ENCODE peak calls at places on chromosomes 11 and 22, in ten cellular contexts. B, Z, R, A, V, Q, N, L, K and H are unnamed samples.

GRCh38 chr11:80929406-80929805 is 1488.6 kb upstream of the TENM4 start:
- DNase-seq in B (no peak), Z (no peak), R (no peak), A (no peak), V (no peak), Q (no peak), N (no peak), L (no peak), K (no peak), H (no peak)

GRCh38 chr11:14418801-14419417 is 59.9 kb upstream of the RRAS2 start:
- DNase-seq in B (peak; percentile 38), Z (no peak), R (no peak), A (no peak), V (no peak), Q (no peak), N (no peak), L (no peak), K (peak; percentile 6), H (no peak)

GRCh38 chr11:91366186-91366585 is 858.4 kb upstream of the FAT3 start:
- DNase-seq in B (no peak), Z (no peak), R (no peak), A (no peak), V (no peak), Q (no peak), N (no peak), L (no peak), K (no peak), H (no peak)

GRCh38 chr11:31809857-31810778 is 1.0 kb downstream of the PAX6 start:
- DNase-seq in B (no peak), Z (no peak), R (peak; percentile 74), A (no peak), V (peak; percentile 69), Q (no peak), N (no peak), L (peak; percentile 81), K (peak; percentile 83), H (no peak)

GRCh38 chr11:57358991-57359390 is 20.8 kb downstream of the P2RX3 start:
- DNase-seq in B (no peak), Z (no peak), R (no peak), A (no peak), V (no peak), Q (no peak), N (no peak), L (no peak), K (no peak), H (no peak)

GRCh38 chr22:19717181-19717580 is 2.9 kb downstream of the SEPTIN5 start:
- DNase-seq in B (no peak), Z (no peak), R (no peak), A (peak; percentile 18), V (no peak), Q (no peak), N (no peak), L (peak; percentile 77), K (no peak), H (no peak)

GRCh38 chr11:120548682-120549209 is 37.2 kb downstream of the GRIK4 start:
- DNase-seq in B (no peak), Z (no peak), R (no peak), A (no peak), V (no peak), Q (no peak), N (no peak), L (no peak), K (no peak), H (no peak)

GRCh38 chr11:131787119-131787518 is 416.7 kb downstream of the NTM start:
- DNase-seq in B (no peak), Z (no peak), R (no peak), A (no peak), V (no peak), Q (no peak), N (no peak), L (no peak), K (no peak), H (no peak)

GRCh38 chr11:105456950-105457349 is 152.9 kb upstream of the GRIA4 start:
- DNase-seq in B (no peak), Z (no peak), R (no peak), A (no peak), V (no peak), Q (no peak), N (no peak), L (no peak), K (no peak), H (no peak)

GRCh38 chr22:31085493-31085824 is 4.3 kb downstream of the SMTN start:
- DNase-seq in B (no peak), Z (no peak), R (no peak), A (peak; percentile 27), V (no peak), Q (no peak), N (no peak), L (peak; percentile 78), K (no peak), H (no peak)

GRCh38 chr11:28760676-28761390 is 652.6 kb downstream of the METTL15 start:
- DNase-seq in B (no peak), Z (peak; percentile 60), R (no peak), A (no peak), V (no peak), Q (no peak), N (no peak), L (no peak), K (peak; percentile 18), H (peak; percentile 52)

GRCh38 chr11:121437018-121437685 is 15.0 kb upstream of the SORL1 start:
- DNase-seq in B (no peak), Z (no peak), R (no peak), A (no peak), V (no peak), Q (no peak), N (no peak), L (no peak), K (no peak), H (no peak)

GRCh38 chr11:130785376-130786110 is 130.7 kb downstream of the SNX19 start:
- DNase-seq in B (no peak), Z (no peak), R (no peak), A (no peak), V (no peak), Q (no peak), N (no peak), L (no peak), K (peak; percentile 24), H (no peak)

GRCh38 chr11:63698976-63699733 is 17.9 kb downstream of the RTN3 start:
- DNase-seq in B (no peak), Z (no peak), R (no peak), A (no peak), V (no peak), Q (no peak), N (no peak), L (no peak), K (no peak), H (no peak)